ENCODE peak calls at places on chromosomes 3 and 15, in nine cellular contexts. F is RPMI8226; Z is COR-L47; I is GM10248; Q is activated naive CD4-positive, alpha-beta T cell treated with anti-CD3 and anti-CD28 coated beads, Interleukin-2, amount 10 ng/mL, durations not matched to agents 7 days and 5 days; D is H4; C is NCI-H1105; K is kidney tubule cell; U is tibial artery. E is an unnamed sample.

GRCh38 chr15:99447497-99448371 is 118.0 kb upstream of the MEF2A start:
- DNase-seq in F (no peak), Z (peak), I (peak), Q (no peak), D (no peak), C (peak), K (no peak), U (no peak), E (no peak)

GRCh38 chr3:188294823-188295487 is 141.0 kb downstream of the LPP start:
- DNase-seq in F (no peak), Z (no peak), I (no peak), Q (no peak), D (peak), C (no peak), K (peak), U (no peak), E (peak)

GRCh38 chr3:63159764-63160163 is 118.3 kb upstream of the SYNPR start:
- DNase-seq in F (no peak), Z (no peak), I (no peak), Q (no peak), D (no peak), C (no peak), K (no peak), U (no peak), E (no peak)

GRCh38 chr3:37221407-37221806 is 47.0 kb upstream of the LRRFIP2 start:
- DNase-seq in F (no peak), Z (no peak), I (no peak), Q (no peak), D (peak), C (no peak), K (peak), U (no peak), E (no peak)

GRCh38 chr3:45124379-45124778 is 21.8 kb downstream of the CDCP1 start:
- DNase-seq in F (no peak), Z (no peak), I (no peak), Q (no peak), D (peak), C (no peak), K (peak), U (no peak), E (peak)

GRCh38 chr3:54600441-54601204 is 327.2 kb downstream of the LRTM1 start:
- DNase-seq in F (no peak), Z (no peak), I (no peak), Q (no peak), D (no peak), C (no peak), K (no peak), U (no peak), E (no peak)

GRCh38 chr3:172367205-172368105 is 80.8 kb downstream of the GHSR start:
- DNase-seq in F (no peak), Z (no peak), I (no peak), Q (no peak), D (peak), C (peak), K (peak), U (no peak), E (peak)

GRCh38 chr15:54640874-54641273 is 555.9 kb downstream of the RSL24D1 start:
- DNase-seq in F (no peak), Z (no peak), I (no peak), Q (no peak), D (no peak), C (no peak), K (no peak), U (no peak), E (no peak)

GRCh38 chr3:141094851-141095545 is 43.9 kb downstream of the SPSB4 start:
- DNase-seq in F (no peak), Z (peak), I (no peak), Q (no peak), D (no peak), C (peak), K (no peak), U (peak), E (peak)

GRCh38 chr15:22952826-22953579 is 27.2 kb downstream of the CYFIP1 start:
- DNase-seq in F (no peak), Z (peak), I (no peak), Q (no peak), D (no peak), C (no peak), K (no peak), U (no peak), E (no peak)

GRCh38 chr3:19106307-19106706 is 42.0 kb upstream of the KCNH8 start:
- DNase-seq in F (no peak), Z (no peak), I (no peak), Q (no peak), D (no peak), C (no peak), K (no peak), U (no peak), E (no peak)

GRCh38 chr3:112519424-112520001 is 20.2 kb upstream of the BTLA start:
- DNase-seq in F (peak), Z (peak), I (peak), Q (peak), D (peak), C (peak), K (peak), U (no peak), E (peak)

GRCh38 chr3:47565861-47566550 is 12.7 kb downstream of the CSPG5 start:
- DNase-seq in F (no peak), Z (no peak), I (no peak), Q (no peak), D (no peak), C (no peak), K (no peak), U (no peak), E (no peak)

GRCh38 chr3:97711664-97712063 is 52.9 kb upstream of the ARL6 start:
- DNase-seq in F (no peak), Z (no peak), I (no peak), Q (no peak), D (no peak), C (no peak), K (peak), U (no peak), E (no peak)

GRCh38 chr3:141950572-141951493 is 74.4 kb downstream of the ATP1B3 start:
- DNase-seq in F (no peak), Z (no peak), I (no peak), Q (no peak), D (no peak), C (no peak), K (no peak), U (no peak), E (no peak)

GRCh38 chr3:13548696-13549512 is at the start of gene FBLN2:
- DNase-seq in F (peak), Z (no peak), I (no peak), Q (no peak), D (no peak), C (no peak), K (no peak), U (no peak), E (peak)

GRCh38 chr3:23481660-23482278 is 278.6 kb downstream of the UBE2E2 start:
- DNase-seq in F (no peak), Z (no peak), I (peak), Q (no peak), D (no peak), C (no peak), K (peak), U (no peak), E (no peak)

GRCh38 chr15:55915876-55916567 is 77.4 kb downstream of the NEDD4 start:
- DNase-seq in F (no peak), Z (no peak), I (no peak), Q (no peak), D (no peak), C (no peak), K (no peak), U (no peak), E (no peak)

GRCh38 chr15:48963524-48964113 is at the start of gene SHC4:
- DNase-seq in F (peak), Z (peak), I (peak), Q (no peak), D (peak), C (peak), K (peak), U (peak), E (peak)

GRCh38 chr15:91953432-91953831 is 99.9 kb downstream of the SLCO3A1 start:
- DNase-seq in F (peak), Z (no peak), I (no peak), Q (no peak), D (no peak), C (no peak), K (peak), U (no peak), E (no peak)

GRCh38 chr15:97968380-97968779 is 7.9 kb downstream of the ARRDC4 start:
- DNase-seq in F (no peak), Z (no peak), I (no peak), Q (no peak), D (no peak), C (no peak), K (peak), U (no peak), E (no peak)

GRCh38 chr3:137714551-137714950 is 49.6 kb upstream of the SOX14 start:
- DNase-seq in F (no peak), Z (no peak), I (no peak), Q (no peak), D (no peak), C (no peak), K (no peak), U (no peak), E (no peak)

GRCh38 chr3:65181397-65181871 is 493.6 kb upstream of the ADAMTS9 start:
- DNase-seq in F (no peak), Z (no peak), I (no peak), Q (no peak), D (no peak), C (no peak), K (no peak), U (peak), E (no peak)

GRCh38 chr3:129602730-129603560 is 3.5 kb downstream of the PLXND1 start:
- DNase-seq in F (no peak), Z (no peak), I (no peak), Q (no peak), D (peak), C (no peak), K (peak), U (peak), E (peak)

GRCh38 chr3:145628211-145628610 is 532.8 kb downstream of the PLOD2 start:
- DNase-seq in F (no peak), Z (no peak), I (no peak), Q (no peak), D (no peak), C (no peak), K (no peak), U (no peak), E (no peak)

GRCh38 chr15:68553994-68554715 is 24.6 kb upstream of the CORO2B start:
- DNase-seq in F (peak), Z (peak), I (peak), Q (peak), D (peak), C (peak), K (peak), U (peak), E (peak)

E was measured in lung microvascular endothelial cell.